ENCODE peak calls at places on chromosomes 6 and 20, in five cellular contexts. L is A549, O is IMR-90, Q is K562, H is GM12878. D is an unnamed sample.

GRCh38 chr6:137297887-137298286 is 78.7 kb upstream of the IFNGR1 start:
- DNase-seq in L (no peak), O (peak), H (no peak), Q (no peak), D (no peak)

GRCh38 chr20:44399446-44399845 is 43.9 kb downstream of the HNF4A start:
- DNase-seq in L (no peak), Q (no peak), H (no peak), O (no peak), D (no peak)

GRCh38 chr6:26205625-26206574 is 118.7 kb downstream of the HFE start:
- DNase-seq in O (peak), Q (peak), L (peak), H (no peak), D (peak)

GRCh38 chr6:168377481-168377850 is 57.9 kb upstream of the DACT2 start:
- DNase-seq in L (no peak), Q (no peak), O (no peak), H (no peak), D (no peak)

GRCh38 chr6:149821492-149821891 is 42.7 kb downstream of the LRP11 start:
- DNase-seq in O (no peak), H (no peak), L (no peak), Q (peak), D (no peak)

GRCh38 chr6:13336553-13336952 is 8.2 kb upstream of the TBC1D7 start:
- DNase-seq in H (no peak), O (peak), L (peak), Q (peak), D (peak)

GRCh38 chr6:168371989-168372711 is 52.6 kb upstream of the DACT2 start:
- DNase-seq in L (no peak), O (no peak), H (no peak), Q (no peak), D (no peak)

GRCh38 chr20:57934007-57934805 is 224.4 kb upstream of the PMEPA1 start:
- DNase-seq in O (no peak), Q (no peak), L (no peak), H (no peak), D (no peak)

GRCh38 chr6:168133186-168133585 is 54.2 kb upstream of the FRMD1 start:
- DNase-seq in H (no peak), L (no peak), O (peak), Q (no peak), D (no peak)

GRCh38 chr6:54195637-54196036 is 84.4 kb downstream of the MLIP start:
- DNase-seq in L (no peak), H (no peak), O (no peak), Q (no peak), D (no peak)

GRCh38 chr6:151391021-151391470 is 313 bp downstream of the ZBTB2 start:
- DNase-seq in O (peak), Q (peak), L (peak), H (no peak), D (peak)

GRCh38 chr6:108578166-108578565 is 17.4 kb downstream of the FOXO3 start:
- DNase-seq in Q (no peak), H (no peak), O (no peak), L (no peak), D (no peak)

GRCh38 chr6:89148016-89148750 is 2.3 kb downstream of the PM20D2 start:
- DNase-seq in O (peak), H (no peak), L (no peak), Q (no peak), D (no peak)

GRCh38 chr20:35144694-35145093 is 2.4 kb downstream of the EDEM2 start:
- DNase-seq in H (peak), L (no peak), Q (no peak), O (no peak), D (no peak)

GRCh38 chr6:106145741-106146227 is 59.6 kb downstream of the PRDM1 start:
- DNase-seq in O (peak), H (peak), L (no peak), Q (no peak), D (no peak)

GRCh38 chr6:44651604-44652003 is 264.1 kb downstream of the CDC5L start:
- DNase-seq in O (no peak), Q (no peak), H (no peak), L (no peak), D (no peak)

GRCh38 chr6:119346914-119347313 is 2.6 kb downstream of the MAN1A1 start:
- DNase-seq in O (no peak), H (no peak), Q (no peak), L (no peak), D (no peak)

GRCh38 chr6:13397359-13398080 is 69.2 kb upstream of the TBC1D7 start:
- DNase-seq in O (no peak), L (peak), Q (no peak), H (peak), D (no peak)

GRCh38 chr6:87766211-87766610 is 64.2 kb upstream of the AKIRIN2 start:
- DNase-seq in O (no peak), Q (no peak), L (no peak), H (no peak), D (no peak)

GRCh38 chr6:50654155-50654554 is 59.2 kb upstream of the TFAP2D start:
- DNase-seq in L (no peak), H (no peak), Q (no peak), O (no peak), D (no peak)

GRCh38 chr6:17505062-17505476 is 95.0 kb upstream of the FAM8A1 start:
- DNase-seq in Q (no peak), O (peak), L (peak), H (no peak), D (peak)

GRCh38 chr6:157265630-157266029 is 57.7 kb downstream of the TMEM242 start:
- DNase-seq in L (no peak), O (no peak), H (no peak), Q (no peak), D (no peak)

GRCh38 chr20:45899041-45899835 is 8.1 kb downstream of the CTSA start:
- DNase-seq in O (no peak), Q (no peak), L (no peak), H (no peak), D (no peak)

GRCh38 chr20:45898285-45898684 is 7.2 kb downstream of the CTSA start:
- DNase-seq in Q (no peak), O (no peak), H (no peak), L (no peak), D (no peak)

GRCh38 chr20:45904583-45905504 is 7.1 kb downstream of the PLTP start:
- DNase-seq in O (no peak), Q (no peak), L (no peak), H (no peak), D (no peak)

GRCh38 chr20:45905505-45906079 is 6.4 kb downstream of the PLTP start:
- DNase-seq in Q (no peak), H (no peak), L (peak), O (peak), D (no peak)

GRCh38 chr20:45902199-45902701 is 9.7 kb downstream of the PLTP start:
- DNase-seq in Q (no peak), L (no peak), O (no peak), H (no peak), D (no peak)
- TF ChIP-seq RCOR1 in Q (no peak), L (no peak), O (no peak), H (no peak), D (no peak)

GRCh38 chr6:114342826-114343781 is at the start of gene HS3ST5:
- DNase-seq in Q (no peak), H (no peak), O (peak), L (peak), D (peak)
- TF ChIP-seq RCOR1 in Q (no peak), H (no peak), O (no peak), L (no peak), D (no peak)

GRCh38 chr6:42533794-42534193 is 30.0 kb upstream of the UBR2 start:
- DNase-seq in O (no peak), L (no peak), H (no peak), Q (no peak), D (no peak)

GRCh38 chr6:42526616-42527015 is 37.2 kb upstream of the UBR2 start:
- DNase-seq in Q (no peak), L (no peak), O (no peak), H (no peak), D (no peak)

GRCh38 chr6:42527204-42527603 is 36.6 kb upstream of the UBR2 start:
- DNase-seq in H (no peak), O (no peak), Q (no peak), L (no peak), D (no peak)

DNA sequence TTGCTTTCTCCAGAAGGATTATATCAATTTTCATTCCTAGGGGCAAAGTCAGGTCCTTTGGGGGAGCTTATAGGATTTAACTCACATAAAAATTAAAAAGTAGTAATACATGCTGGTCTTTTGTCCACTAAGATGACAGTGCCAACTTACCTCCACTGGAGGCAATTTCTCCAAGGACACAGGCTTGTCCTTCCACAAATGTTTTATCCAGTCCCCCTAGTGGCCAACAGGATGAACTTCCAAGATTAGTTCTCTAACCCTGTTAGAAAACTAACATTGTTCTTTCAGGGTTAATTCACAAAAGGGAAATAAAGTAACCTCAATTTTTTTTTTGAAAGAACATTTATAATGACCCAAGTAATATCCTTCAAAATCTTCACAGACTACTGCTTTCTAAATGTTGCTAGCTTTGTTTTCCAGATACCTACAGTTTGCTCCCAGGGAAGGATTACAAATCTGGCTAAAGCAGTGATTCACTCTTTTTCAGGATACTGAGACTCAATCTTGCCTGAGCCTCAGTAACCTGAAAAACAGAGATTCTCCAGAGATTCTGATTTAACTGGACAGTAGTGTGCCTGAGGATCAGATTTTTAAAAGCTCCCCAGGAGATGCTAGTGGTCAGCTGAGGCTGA is 31.7 kb upstream of the UBR2 start:
- DNase-seq in H (no peak), O (peak), L (peak), Q (peak), D (peak)
- TF ChIP-seq RCOR1 in H (no peak), O (no peak), L (no peak), Q (peak), D (no peak)

GRCh38 chr6:56808871-56809359 is 146.0 kb upstream of the BEND6 start:
- DNase-seq in H (no peak), L (peak), Q (no peak), O (peak), D (no peak)
- TF ChIP-seq RCOR1 in H (no peak), L (no peak), Q (no peak), O (no peak), D (no peak)

DNA sequence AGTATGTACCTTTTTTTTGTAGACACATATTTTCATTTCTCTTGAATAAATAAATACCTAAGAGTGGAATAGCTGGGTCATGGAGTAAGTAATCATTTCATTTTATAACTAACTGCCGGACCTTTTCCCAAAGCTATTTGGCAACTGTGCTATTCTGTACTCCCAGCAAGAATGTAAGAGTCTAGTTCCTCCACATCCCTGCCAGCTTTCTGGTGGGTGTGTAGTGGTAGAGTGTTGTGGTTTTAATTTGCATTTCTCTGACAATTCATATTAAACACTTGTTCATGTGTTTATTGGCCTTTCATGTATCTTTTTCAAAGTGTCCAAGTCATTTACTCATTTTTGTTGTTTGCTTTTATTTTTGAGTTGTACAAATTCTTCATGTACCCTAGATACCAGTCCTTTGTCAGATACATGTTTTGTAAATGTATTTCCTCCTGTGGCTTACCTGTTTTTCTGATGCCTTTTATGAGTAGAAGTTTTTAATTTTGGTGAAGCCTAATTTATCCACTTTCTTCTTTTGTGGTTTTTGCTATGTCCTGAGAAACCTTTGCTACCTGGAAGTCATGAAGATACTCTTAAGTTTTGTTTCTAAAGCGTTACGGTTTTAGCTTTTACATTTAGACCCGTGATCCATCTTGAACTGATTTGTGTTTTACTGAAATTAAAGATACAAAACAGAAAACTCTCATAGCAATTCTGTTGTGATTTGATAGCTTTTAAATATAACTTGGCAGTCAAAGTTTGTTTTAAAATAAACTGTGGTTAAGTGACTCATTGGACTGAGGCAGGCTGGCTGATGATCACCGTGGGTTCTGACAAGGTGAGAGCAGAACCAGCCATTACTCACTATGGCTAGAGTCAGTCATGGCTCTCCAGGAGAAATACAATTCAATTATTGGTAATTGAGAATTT is 7.9 kb downstream of the MYLIP start:
- DNase-seq in O (peak), H (no peak), L (peak), Q (no peak), D (no peak)
- TF ChIP-seq RCOR1 in O (no peak), H (no peak), L (no peak), Q (no peak), D (no peak)

GRCh38 chr20:39266989-39267388 is 304.8 kb downstream of the DHX35 start:
- DNase-seq in Q (no peak), H (no peak), L (no peak), O (no peak), D (no peak)
- TF ChIP-seq RCOR1 in Q (no peak), H (no peak), L (no peak), O (no peak), D (no peak)

GRCh38 chr20:3753098-3753497 is 14.5 kb downstream of the ADISSP start:
- DNase-seq in O (peak), H (no peak), Q (peak), L (peak), D (peak)
- TF ChIP-seq RCOR1 in O (no peak), H (no peak), Q (no peak), L (no peak), D (no peak)

GRCh38 chr6:7727150-7727950 is 1.5 kb downstream of the BMP6 start:
- DNase-seq in H (no peak), O (no peak), L (peak), Q (no peak), D (peak)
- TF ChIP-seq RCOR1 in H (no peak), O (no peak), L (no peak), Q (no peak), D (no peak)

DNA sequence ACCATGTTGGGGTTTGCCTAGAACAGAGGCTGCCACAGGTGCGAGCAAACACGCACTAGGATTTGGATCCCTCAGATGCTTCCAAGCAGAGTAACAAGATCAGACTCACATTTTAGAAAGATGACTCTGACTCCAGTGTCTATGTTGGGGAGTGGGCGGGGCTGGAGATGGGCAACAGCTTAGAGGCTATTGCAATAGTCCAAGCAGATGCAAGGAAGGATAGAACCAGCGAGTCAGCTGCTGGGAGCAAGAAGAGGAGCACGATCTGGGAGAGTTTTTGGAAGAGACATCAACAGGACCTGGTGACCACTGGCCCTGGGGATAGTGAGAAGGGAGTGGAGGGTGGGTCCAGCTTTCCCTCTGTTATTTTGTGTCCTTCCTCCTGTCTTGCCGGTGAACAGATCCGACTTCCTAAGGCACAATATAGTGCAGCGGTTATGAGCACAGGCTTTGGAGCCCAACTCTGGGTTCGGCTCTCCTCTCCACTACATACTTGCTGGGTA is 52.7 kb downstream of the FGD2 start:
- DNase-seq in L (peak), Q (peak), H (no peak), O (peak), D (no peak)
- TF ChIP-seq RCOR1 in L (no peak), Q (no peak), H (no peak), O (no peak), D (no peak)

D was measured in SK-N-SH.